ENCODE peak calls at places on chromosomes 4 and X, in seven cellular contexts. X is AG04450; A is activated CD8-positive, alpha-beta T cell treated with anti-CD3 and anti-CD28 coated beads for 36 hours; K is GM23338; E is esophagus muscularis mucosa; B is nephron progenitor cell; C is kidney epithelial cell. H is an unnamed sample.

GRCh38 chr4:5965225-5965624 is 53.0 kb downstream of the C4orf50 start:
- DNase-seq in B (no peak), E (no peak), K (no peak), X (no peak), A (no peak), C (no peak), H (no peak)

GRCh38 chr4:8289956-8290700 is 20.6 kb downstream of the HTRA3 start:
- DNase-seq in K (no peak), A (no peak), X (no peak), B (no peak), C (no peak), E (no peak), H (no peak)

GRCh38 chr4:14924945-14925344 is 77.3 kb upstream of the CPEB2 start:
- DNase-seq in A (peak; percentile 17), X (no peak), C (no peak), E (no peak), B (no peak), K (no peak), H (no peak)

GRCh38 chrX:129091097-129091496 is 432.2 kb downstream of the SMARCA1 start:
- DNase-seq in B (no peak), E (no peak), K (peak; percentile 81), A (no peak), C (no peak), X (no peak), H (no peak)

GRCh38 chr4:2072971-2073807 is 14.1 kb downstream of the NAT8L start:
- DNase-seq in C (no peak), X (no peak), E (no peak), K (no peak), B (no peak), A (no peak), H (no peak)

GRCh38 chr4:188262464-188262863 is 123.2 kb downstream of the TRIML1 start:
- DNase-seq in K (no peak), B (no peak), E (no peak), X (peak; percentile 8), C (peak; percentile 18), A (no peak), H (no peak)

GRCh38 chr4:137274404-137274803 is 257.9 kb downstream of the PCDH18 start:
- DNase-seq in X (no peak), K (no peak), C (no peak), A (no peak), E (no peak), B (no peak), H (no peak)

GRCh38 chr4:6269651-6270511 is at the start of gene WFS1:
- DNase-seq in C (peak; percentile 80), B (peak; percentile 99), X (peak; percentile 95), K (peak; percentile 98), A (peak; percentile 97), E (peak; percentile 100), H (peak; percentile 97)

GRCh38 chr4:8215001-8215427 is 15.9 kb downstream of the SH3TC1 start:
- DNase-seq in E (no peak), B (peak; percentile 37), C (peak; percentile 51), A (no peak), K (no peak), X (peak; percentile 72), H (no peak)

GRCh38 chrX:700936-701335 is 70.3 kb downstream of the SHOX start:
- DNase-seq in E (no peak), A (no peak), X (no peak), B (no peak), K (peak; percentile 63), C (no peak), H (no peak)

GRCh38 chrX:38335382-38335781 is 8.1 kb upstream of the RPGR start:
- DNase-seq in C (no peak), A (no peak), K (no peak), E (no peak), B (no peak), X (no peak), H (no peak)

GRCh38 chrX:23668335-23668734 is 1.0 kb downstream of the PRDX4 start:
- DNase-seq in X (no peak), A (no peak), E (no peak), K (no peak), B (no peak), C (no peak), H (no peak)

GRCh38 chr4:23305026-23305425 is 584.8 kb downstream of the PPARGC1A start:
- DNase-seq in K (no peak), X (no peak), A (no peak), B (no peak), C (no peak), E (no peak), H (no peak)

GRCh38 chr4:113790478-113790877 is 28.9 kb upstream of the CAMK2D start:
- DNase-seq in X (no peak), E (no peak), B (no peak), A (no peak), C (no peak), K (no peak), H (no peak)

GRCh38 chrX:103607385-103608304 is at the start of gene TCEAL3:
- DNase-seq in X (no peak), E (no peak), B (peak; percentile 63), C (no peak), K (peak; percentile 62), A (peak; percentile 27), H (no peak)

GRCh38 chr4:83110970-83111369 is 3.6 kb downstream of the PLAC8 start:
- DNase-seq in E (no peak), B (no peak), K (no peak), C (no peak), X (no peak), A (peak; percentile 14), H (no peak)

GRCh38 chr4:88880501-88881226 is 176.3 kb downstream of the FAM13A start:
- DNase-seq in B (peak; percentile 8), A (no peak), C (no peak), E (no peak), X (no peak), K (no peak), H (no peak)

GRCh38 chr4:3831529-3832150 is 65.5 kb downstream of the ADRA2C start:
- DNase-seq in A (no peak), C (no peak), X (no peak), B (no peak), E (no peak), K (no peak), H (no peak)

GRCh38 chr4:115688961-115689360 is 575.5 kb upstream of the NDST4 start:
- DNase-seq in C (no peak), K (no peak), A (no peak), B (no peak), E (no peak), X (no peak), H (no peak)

GRCh38 chr4:139808381-139809206 is 143.0 kb downstream of the MGST2 start:
- DNase-seq in B (peak; percentile 41), K (no peak), C (no peak), E (no peak), X (no peak), A (no peak), H (no peak)

GRCh38 chr4:173246719-173247118 is 78.1 kb downstream of the GALNT7 start:
- DNase-seq in X (no peak), C (no peak), B (no peak), K (no peak), E (no peak), A (no peak), H (no peak)

GRCh38 chrX:53223068-53223693 is 1.8 kb downstream of the KDM5C start:
- DNase-seq in A (no peak), X (no peak), B (no peak), C (no peak), E (no peak), K (no peak), H (no peak)

GRCh38 chrX:115341421-115341820 is 51.9 kb downstream of the LUZP4 start:
- DNase-seq in B (no peak), E (no peak), X (no peak), A (no peak), C (no peak), K (no peak), H (no peak)

GRCh38 chrX:26649534-26649933 is 433.6 kb downstream of the MAGEB5 start:
- DNase-seq in A (no peak), E (no peak), B (no peak), X (no peak), C (no peak), K (peak; percentile 53), H (peak; percentile 3)
- TF ChIP-seq CTCF in A (peak; percentile 22), E (no peak), B (peak; percentile 37), X (peak; percentile 45), C (peak; percentile 54), K (peak; percentile 62), H (peak; percentile 62)

GRCh38 chrX:20530319-20530979 is 263.7 kb upstream of the RPS6KA3 start:
- DNase-seq in K (peak; percentile 62), E (no peak), A (peak; percentile 69), C (no peak), B (peak; percentile 77), X (no peak), H (peak; percentile 79)
- TF ChIP-seq CTCF in K (peak; percentile 76), E (peak; percentile 78), A (peak; percentile 59), C (peak; percentile 81), B (peak; percentile 86), X (peak; percentile 63), H (peak; percentile 98)

GRCh38 chrX:124230573-124231300 is 101.7 kb upstream of the TEX13D start:
- DNase-seq in K (peak; percentile 10), B (no peak), X (no peak), E (no peak), A (no peak), C (no peak), H (no peak)
- TF ChIP-seq CTCF in K (no peak), B (no peak), X (no peak), E (no peak), A (no peak), C (no peak), H (no peak)

GRCh38 chr4:99021386-99021785 is 25.9 kb downstream of the METAP1 start:
- DNase-seq in A (no peak), K (no peak), E (no peak), X (no peak), C (no peak), B (no peak), H (no peak)

GRCh38 chr4:99027304-99027703 is 31.8 kb downstream of the METAP1 start:
- DNase-seq in B (no peak), E (no peak), K (no peak), C (no peak), X (no peak), A (no peak), H (no peak)

GRCh38 chr4:99025506-99025905 is 30.0 kb downstream of the METAP1 start:
- DNase-seq in B (no peak), E (no peak), A (no peak), C (no peak), K (no peak), X (no peak), H (no peak)

GRCh38 chr4:99022566-99022965 is 27.0 kb downstream of the METAP1 start:
- DNase-seq in X (no peak), K (no peak), E (no peak), B (no peak), C (no peak), A (no peak), H (no peak)

GRCh38 chr4:99024481-99025275 is 29.2 kb downstream of the METAP1 start:
- DNase-seq in X (no peak), B (no peak), C (no peak), K (no peak), E (no peak), A (no peak), H (no peak)
- TF ChIP-seq CTCF in X (no peak), B (no peak), C (no peak), K (no peak), E (no peak), A (no peak), H (no peak)

GRCh38 chrX:138026211-138026610 is 460.3 kb downstream of the ZIC3 start:
- DNase-seq in E (no peak), B (no peak), K (peak; percentile 21), X (no peak), A (no peak), C (no peak), H (no peak)
- TF ChIP-seq CTCF in E (peak; percentile 41), B (peak; percentile 48), K (peak; percentile 57), X (no peak), A (no peak), C (peak; percentile 30), H (peak; percentile 60)